ENCODE peak calls at places on chromosome 17, in six cellular contexts. One of them, this sample, is unnamed.

GRCh38 chr17:30824002-30824355 is 513 bp downstream of the CRLF3 start:
- DNase-seq in CD4-positive, alpha-beta memory T cell: peak; percentile 61
- DNase-seq in heart left ventricle: no peak
- DNase-seq in neuronal stem cell: no peak
- DNase-seq in A673: peak; percentile 5
- DNase-seq in fibroblast of lung: no peak
- DNase-seq in this sample: peak; percentile 5

GRCh38 chr17:34420254-34420766 is 57.3 kb upstream of the CCL1 start:
- DNase-seq in fibroblast of lung: peak; percentile 61
- DNase-seq in CD4-positive, alpha-beta memory T cell: no peak
- DNase-seq in neuronal stem cell: peak; percentile 71
- DNase-seq in heart left ventricle: peak; percentile 39
- DNase-seq in A673: peak; percentile 44
- DNase-seq in this sample: peak; percentile 75

GRCh38 chr17:41705271-41705991 is 6.7 kb upstream of the GAST start:
- DNase-seq in heart left ventricle: no peak
- DNase-seq in fibroblast of lung: peak; percentile 68
- DNase-seq in neuronal stem cell: peak; percentile 48
- DNase-seq in A673: no peak
- DNase-seq in CD4-positive, alpha-beta memory T cell: no peak
- DNase-seq in this sample: peak; percentile 34

GRCh38 chr17:2462481-2462880 is 49.2 kb downstream of the METTL16 start:
- DNase-seq in CD4-positive, alpha-beta memory T cell: no peak
- DNase-seq in fibroblast of lung: no peak
- DNase-seq in A673: no peak
- DNase-seq in neuronal stem cell: no peak
- DNase-seq in heart left ventricle: no peak
- DNase-seq in this sample: no peak

GRCh38 chr17:59377410-59377809 is 46.0 kb downstream of the YPEL2 start:
- DNase-seq in A673: no peak
- DNase-seq in fibroblast of lung: peak; percentile 21
- DNase-seq in CD4-positive, alpha-beta memory T cell: no peak
- DNase-seq in heart left ventricle: no peak
- DNase-seq in neuronal stem cell: no peak
- DNase-seq in this sample: no peak

GRCh38 chr17:50944054-50944901 is 78.1 kb upstream of the TOB1 start:
- DNase-seq in heart left ventricle: peak; percentile 91
- DNase-seq in fibroblast of lung: peak; percentile 36
- DNase-seq in neuronal stem cell: no peak
- DNase-seq in A673: peak; percentile 65
- DNase-seq in CD4-positive, alpha-beta memory T cell: peak; percentile 82
- DNase-seq in this sample: peak; percentile 85

GRCh38 chr17:45759761-45760160 is 24.4 kb upstream of the CRHR1 start:
- DNase-seq in fibroblast of lung: no peak
- DNase-seq in heart left ventricle: no peak
- DNase-seq in A673: no peak
- DNase-seq in CD4-positive, alpha-beta memory T cell: no peak
- DNase-seq in neuronal stem cell: no peak
- DNase-seq in this sample: no peak

GRCh38 chr17:70137451-70138230 is 31.7 kb upstream of the KCNJ2 start:
- DNase-seq in A673: peak; percentile 29
- DNase-seq in neuronal stem cell: no peak
- DNase-seq in CD4-positive, alpha-beta memory T cell: no peak
- DNase-seq in heart left ventricle: peak; percentile 32
- DNase-seq in fibroblast of lung: peak; percentile 98
- DNase-seq in this sample: no peak

GRCh38 chr17:48725294-48726064 is 2.5 kb downstream of the PRAC2 start:
- DNase-seq in A673: no peak
- DNase-seq in CD4-positive, alpha-beta memory T cell: no peak
- DNase-seq in heart left ventricle: no peak
- DNase-seq in neuronal stem cell: no peak
- DNase-seq in fibroblast of lung: no peak
- DNase-seq in this sample: no peak

GRCh38 chr17:35299108-35299507 is 56.2 kb downstream of the SLFN5 start:
- DNase-seq in A673: no peak
- DNase-seq in CD4-positive, alpha-beta memory T cell: no peak
- DNase-seq in heart left ventricle: no peak
- DNase-seq in neuronal stem cell: no peak
- DNase-seq in fibroblast of lung: no peak
- DNase-seq in this sample: no peak

GRCh38 chr17:28370744-28371103 is 617 bp upstream of the VTN start:
- DNase-seq in CD4-positive, alpha-beta memory T cell: no peak
- DNase-seq in fibroblast of lung: no peak
- DNase-seq in A673: no peak
- DNase-seq in heart left ventricle: no peak
- DNase-seq in neuronal stem cell: no peak
- DNase-seq in this sample: no peak

GRCh38 chr17:49843774-49844350 is 4.0 kb downstream of the TAC4 start:
- DNase-seq in heart left ventricle: no peak
- DNase-seq in A673: no peak
- DNase-seq in CD4-positive, alpha-beta memory T cell: no peak
- DNase-seq in fibroblast of lung: no peak
- DNase-seq in neuronal stem cell: no peak
- DNase-seq in this sample: no peak

GRCh38 chr17:71024172-71024571 is 854.8 kb downstream of the KCNJ2 start:
- DNase-seq in heart left ventricle: no peak
- DNase-seq in A673: no peak
- DNase-seq in neuronal stem cell: no peak
- DNase-seq in fibroblast of lung: peak; percentile 28
- DNase-seq in CD4-positive, alpha-beta memory T cell: no peak
- DNase-seq in this sample: no peak

GRCh38 chr17:39639043-39639442 is 2.1 kb downstream of the STARD3 start:
- DNase-seq in heart left ventricle: no peak
- DNase-seq in CD4-positive, alpha-beta memory T cell: no peak
- DNase-seq in fibroblast of lung: no peak
- DNase-seq in neuronal stem cell: no peak
- DNase-seq in A673: no peak
- DNase-seq in this sample: no peak

GRCh38 chr17:39638317-39638716 is 1.4 kb downstream of the STARD3 start:
- DNase-seq in A673: no peak
- DNase-seq in fibroblast of lung: no peak
- DNase-seq in CD4-positive, alpha-beta memory T cell: no peak
- DNase-seq in neuronal stem cell: no peak
- DNase-seq in heart left ventricle: no peak
- DNase-seq in this sample: no peak

GRCh38 chr17:39640493-39641118 is 3.7 kb downstream of the STARD3 start:
- DNase-seq in heart left ventricle: no peak
- DNase-seq in fibroblast of lung: no peak
- DNase-seq in A673: no peak
- DNase-seq in CD4-positive, alpha-beta memory T cell: no peak
- DNase-seq in neuronal stem cell: no peak
- DNase-seq in this sample: no peak

GRCh38 chr17:39641119-39641496 is 4.2 kb downstream of the STARD3 start:
- DNase-seq in A673: no peak
- DNase-seq in CD4-positive, alpha-beta memory T cell: no peak
- DNase-seq in fibroblast of lung: no peak
- DNase-seq in heart left ventricle: no peak
- DNase-seq in neuronal stem cell: no peak
- DNase-seq in this sample: no peak

GRCh38 chr17:39639566-39640458 is 2.9 kb downstream of the STARD3 start:
- DNase-seq in fibroblast of lung: no peak
- DNase-seq in heart left ventricle: no peak
- DNase-seq in CD4-positive, alpha-beta memory T cell: no peak
- DNase-seq in neuronal stem cell: no peak
- DNase-seq in A673: no peak
- DNase-seq in this sample: no peak
- H3K4me1 ChIP-seq in fibroblast of lung: peaks cover 16% of the 10 kb centered on the region
- H3K4me1 ChIP-seq in heart left ventricle: peaks cover 49% of the 10 kb centered on the region
- H3K4me1 ChIP-seq in CD4-positive, alpha-beta memory T cell: peaks cover 75% of the 10 kb centered on the region
- H3K4me1 ChIP-seq in neuronal stem cell: peaks cover 25% of the 10 kb centered on the region
- H3K4me1 ChIP-seq in A673: peaks cover 6% of the 10 kb centered on the region
- H3K4me1 ChIP-seq in this sample: no peaks in the 10 kb centered on the region

DNA sequence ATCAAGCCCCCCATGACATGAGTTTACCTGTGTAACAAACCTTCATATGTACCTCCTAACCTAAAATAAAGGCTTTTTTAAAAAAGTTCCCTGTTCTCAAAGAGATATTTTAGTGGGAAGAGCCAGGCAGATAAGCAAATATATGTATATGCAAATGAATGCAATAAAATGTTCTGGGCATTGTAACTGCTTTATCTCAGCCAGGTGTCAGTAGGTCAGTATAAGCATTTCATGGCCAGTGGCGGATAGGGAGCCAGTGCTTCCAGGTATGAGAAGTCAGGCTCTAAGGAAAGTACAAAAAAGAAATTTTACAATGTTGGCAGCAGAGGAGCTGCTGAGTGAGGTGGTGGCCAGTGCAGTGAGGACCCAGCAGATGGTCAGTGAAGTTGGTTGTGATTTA is 53.9 kb downstream of the TNRC6C start:
- DNase-seq in A673: no peak
- DNase-seq in heart left ventricle: no peak
- DNase-seq in neuronal stem cell: no peak
- DNase-seq in fibroblast of lung: no peak
- DNase-seq in CD4-positive, alpha-beta memory T cell: no peak
- DNase-seq in this sample: no peak
- H3K4me1 ChIP-seq in A673: no peaks in the 10 kb centered on the region
- H3K4me1 ChIP-seq in heart left ventricle: peaks cover 10% of the 10 kb centered on the region
- H3K4me1 ChIP-seq in neuronal stem cell: no peaks in the 10 kb centered on the region
- H3K4me1 ChIP-seq in fibroblast of lung: no peaks in the 10 kb centered on the region
- H3K4me1 ChIP-seq in CD4-positive, alpha-beta memory T cell: peaks cover 11% of the 10 kb centered on the region
- H3K4me1 ChIP-seq in this sample: no peaks in the 10 kb centered on the region

GRCh38 chr17:57259817-57260216 is 3.5 kb downstream of the MSI2 start:
- DNase-seq in neuronal stem cell: no peak
- DNase-seq in A673: no peak
- DNase-seq in heart left ventricle: no peak
- DNase-seq in fibroblast of lung: no peak
- DNase-seq in CD4-positive, alpha-beta memory T cell: no peak
- DNase-seq in this sample: no peak

GRCh38 chr17:57257911-57258885 is 1.9 kb downstream of the MSI2 start:
- DNase-seq in A673: peak; percentile 27
- DNase-seq in fibroblast of lung: peak; percentile 4
- DNase-seq in heart left ventricle: no peak
- DNase-seq in CD4-positive, alpha-beta memory T cell: no peak
- DNase-seq in neuronal stem cell: peak; percentile 44
- DNase-seq in this sample: no peak

GRCh38 chr17:57261084-57261461 is 4.8 kb downstream of the MSI2 start:
- DNase-seq in CD4-positive, alpha-beta memory T cell: no peak
- DNase-seq in neuronal stem cell: no peak
- DNase-seq in heart left ventricle: no peak
- DNase-seq in A673: no peak
- DNase-seq in fibroblast of lung: no peak
- DNase-seq in this sample: no peak

GRCh38 chr17:57262557-57262956 is 6.2 kb downstream of the MSI2 start:
- DNase-seq in heart left ventricle: no peak
- DNase-seq in neuronal stem cell: no peak
- DNase-seq in A673: no peak
- DNase-seq in CD4-positive, alpha-beta memory T cell: no peak
- DNase-seq in fibroblast of lung: no peak
- DNase-seq in this sample: no peak

DNA sequence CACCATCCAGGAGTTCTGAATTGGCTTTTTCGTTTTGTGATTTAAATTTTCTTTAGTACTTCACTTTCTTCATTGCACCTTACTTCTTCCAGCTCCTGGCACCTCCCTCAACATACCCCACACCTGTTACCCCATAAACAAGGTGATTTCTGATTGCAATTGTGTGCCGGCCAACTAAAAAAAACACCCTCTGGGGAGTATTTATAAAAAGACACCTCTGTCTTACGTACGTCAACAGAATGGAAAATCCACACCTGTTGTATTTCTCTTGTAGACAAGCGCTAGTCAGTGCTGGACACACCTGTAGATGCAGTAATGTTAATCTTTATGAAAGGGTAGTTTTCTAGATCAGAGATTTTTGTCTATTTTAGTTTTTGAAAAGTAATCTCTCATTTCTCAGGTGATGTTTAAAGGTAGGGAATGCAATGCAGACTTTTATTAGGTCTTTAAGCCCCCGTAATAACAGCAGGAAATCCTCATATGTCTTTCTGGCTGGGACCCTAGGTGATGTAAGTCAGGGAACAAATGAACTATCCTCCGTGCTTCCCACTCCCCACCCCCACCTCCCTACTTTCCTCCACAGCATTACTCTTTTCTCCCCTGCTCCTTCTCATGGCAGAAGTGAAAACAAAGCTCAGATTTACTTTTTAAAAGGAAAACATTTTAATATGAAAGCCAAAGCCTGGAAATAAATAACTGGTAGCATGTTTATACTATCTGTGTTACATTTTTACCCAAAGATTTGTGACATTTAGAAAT is 4.2 kb downstream of the MSI2 start:
- DNase-seq in heart left ventricle: no peak
- DNase-seq in CD4-positive, alpha-beta memory T cell: no peak
- DNase-seq in fibroblast of lung: no peak
- DNase-seq in neuronal stem cell: no peak
- DNase-seq in A673: no peak
- DNase-seq in this sample: no peak
- H3K4me1 ChIP-seq in heart left ventricle: peaks cover 15% of the 10 kb centered on the region
- H3K4me1 ChIP-seq in CD4-positive, alpha-beta memory T cell: peaks cover 45% of the 10 kb centered on the region
- H3K4me1 ChIP-seq in fibroblast of lung: peaks cover 3% of the 10 kb centered on the region
- H3K4me1 ChIP-seq in neuronal stem cell: peaks cover 23% of the 10 kb centered on the region
- H3K4me1 ChIP-seq in A673: peaks cover 8% of the 10 kb centered on the region
- H3K4me1 ChIP-seq in this sample: peaks cover 6% of the 10 kb centered on the region

GRCh38 chr17:76556759-76557367 is 17.0 kb downstream of the PRCD start:
- DNase-seq in A673: peak; percentile 34
- DNase-seq in neuronal stem cell: no peak
- DNase-seq in CD4-positive, alpha-beta memory T cell: peak; percentile 84
- DNase-seq in fibroblast of lung: peak; percentile 66
- DNase-seq in heart left ventricle: no peak
- DNase-seq in this sample: no peak

GRCh38 chr17:76558210-76559095 is 18.6 kb downstream of the PRCD start:
- DNase-seq in neuronal stem cell: no peak
- DNase-seq in heart left ventricle: no peak
- DNase-seq in CD4-positive, alpha-beta memory T cell: no peak
- DNase-seq in fibroblast of lung: peak; percentile 55
- DNase-seq in A673: peak; percentile 48
- DNase-seq in this sample: no peak

GRCh38 chr17:76560877-76561221 is 21.0 kb downstream of the PRCD start:
- DNase-seq in neuronal stem cell: no peak
- DNase-seq in A673: no peak
- DNase-seq in CD4-positive, alpha-beta memory T cell: no peak
- DNase-seq in fibroblast of lung: no peak
- DNase-seq in heart left ventricle: no peak
- DNase-seq in this sample: no peak

GRCh38 chr17:76560036-76560876 is 20.4 kb downstream of the PRCD start:
- DNase-seq in neuronal stem cell: no peak
- DNase-seq in CD4-positive, alpha-beta memory T cell: no peak
- DNase-seq in fibroblast of lung: no peak
- DNase-seq in A673: no peak
- DNase-seq in heart left ventricle: no peak
- DNase-seq in this sample: no peak

DNA sequence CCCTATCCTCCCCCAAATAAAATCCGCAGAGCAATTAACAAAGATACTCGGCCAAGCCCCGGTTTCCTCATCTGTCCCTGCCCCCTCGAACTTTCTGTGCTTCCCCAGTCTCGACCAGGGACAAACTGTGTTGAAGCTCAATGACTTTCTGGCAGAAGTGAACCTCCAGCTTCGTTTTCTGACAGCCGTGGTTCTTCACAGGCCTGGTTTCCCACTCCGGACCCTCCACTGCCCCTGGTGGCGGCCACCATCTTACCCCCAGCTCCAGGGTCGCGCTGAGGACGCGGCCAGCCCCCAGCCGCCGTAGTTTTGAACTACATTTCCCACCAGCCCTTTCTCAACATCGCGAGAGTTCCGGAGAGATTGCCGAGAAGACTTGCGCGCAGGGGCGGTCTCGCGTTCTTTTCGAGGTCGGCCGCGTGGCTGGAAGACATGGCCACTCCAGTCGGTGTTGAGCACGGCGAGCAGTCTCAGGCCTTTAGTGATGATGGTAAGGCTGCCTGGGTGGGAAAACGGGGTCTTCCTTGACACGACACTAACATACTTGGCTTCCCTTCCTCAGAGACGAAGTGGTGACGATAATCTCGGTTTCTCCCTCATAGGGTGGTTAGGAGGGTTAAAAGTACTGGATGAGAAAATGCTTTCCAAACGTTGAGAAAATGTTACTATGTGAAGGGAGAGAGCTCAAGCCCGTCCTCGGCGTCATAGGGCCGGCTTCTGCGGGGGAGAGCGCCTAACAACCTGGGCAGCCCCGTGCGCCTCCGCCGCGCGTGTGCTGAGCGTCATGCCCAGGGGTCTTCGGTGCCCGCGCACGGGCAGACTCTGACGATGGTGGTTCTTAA is 17.7 kb downstream of the PRCD start:
- DNase-seq in fibroblast of lung: peak; percentile 98
- DNase-seq in A673: peak; percentile 98
- DNase-seq in heart left ventricle: peak; percentile 96
- DNase-seq in neuronal stem cell: peak; percentile 95
- DNase-seq in CD4-positive, alpha-beta memory T cell: peak; percentile 94
- DNase-seq in this sample: peak; percentile 98
- H3K4me1 ChIP-seq in fibroblast of lung: peaks cover 17% of the 10 kb centered on the region
- H3K4me1 ChIP-seq in A673: peaks cover 32% of the 10 kb centered on the region
- H3K4me1 ChIP-seq in heart left ventricle: peaks cover 52% of the 10 kb centered on the region
- H3K4me1 ChIP-seq in neuronal stem cell: peaks cover 8% of the 10 kb centered on the region
- H3K4me1 ChIP-seq in CD4-positive, alpha-beta memory T cell: peaks cover 60% of the 10 kb centered on the region
- H3K4me1 ChIP-seq in this sample: peaks cover 12% of the 10 kb centered on the region